ENCODE peak calls at places on chromosomes 2 and 18, in four cellular contexts. F, R, J and L are unnamed samples.

GRCh38 chr2:84991404-84992151 is 20.6 kb downstream of the KCMF1 start:
- DNase-seq in R (no peak), J (no peak), F (no peak), L (no peak)

GRCh38 chr2:181376999-181377398 is 80.2 kb upstream of the ITGA4 start:
- DNase-seq in F (no peak), R (no peak), J (no peak), L (no peak)

GRCh38 chr2:181421464-181421863 is 35.7 kb upstream of the ITGA4 start:
- DNase-seq in F (no peak), J (no peak), R (no peak), L (no peak)

GRCh38 chr2:6826081-6826913 is 39.4 kb downstream of the CMPK2 start:
- DNase-seq in R (peak), J (peak), F (peak), L (peak)

GRCh38 chr2:240638517-240639160 is 13.4 kb downstream of the GPR35 start:
- DNase-seq in J (no peak), F (no peak), R (no peak), L (no peak)

GRCh38 chr2:233072838-233073237 is 12.7 kb downstream of the INPP5D start:
- DNase-seq in J (no peak), F (no peak), R (no peak), L (no peak)

GRCh38 chr2:172998547-172998946 is 77.1 kb upstream of the MAP3K20 start:
- DNase-seq in J (no peak), R (no peak), F (no peak), L (no peak)

GRCh38 chr2:168717790-168718502 is 84.5 kb upstream of the NOSTRIN start:
- DNase-seq in F (no peak), R (no peak), J (no peak), L (no peak)

GRCh38 chr2:5975406-5975805 is 283.2 kb downstream of the SOX11 start:
- DNase-seq in J (no peak), R (no peak), F (no peak), L (no peak)

GRCh38 chr2:176527141-176527901 is 258.1 kb downstream of the MTX2 start:
- DNase-seq in R (no peak), J (no peak), F (no peak), L (no peak)

GRCh38 chr18:903703-904102 is 968 bp upstream of the ADCYAP1 start:
- DNase-seq in J (no peak), F (peak), R (no peak), L (peak)

GRCh38 chr2:178863130-178863855 is 56.1 kb upstream of the TTN start:
- DNase-seq in F (no peak), R (no peak), J (no peak), L (no peak)

GRCh38 chr2:178865537-178865936 is 58.3 kb upstream of the TTN start:
- DNase-seq in J (no peak), R (no peak), F (peak), L (no peak)

GRCh38 chr2:178863856-178864620 is 56.8 kb upstream of the TTN start:
- DNase-seq in R (no peak), J (no peak), F (no peak), L (no peak)

GRCh38 chr2:178865999-178866398 is 58.8 kb upstream of the TTN start:
- DNase-seq in F (no peak), J (no peak), R (no peak), L (no peak)

DNA sequence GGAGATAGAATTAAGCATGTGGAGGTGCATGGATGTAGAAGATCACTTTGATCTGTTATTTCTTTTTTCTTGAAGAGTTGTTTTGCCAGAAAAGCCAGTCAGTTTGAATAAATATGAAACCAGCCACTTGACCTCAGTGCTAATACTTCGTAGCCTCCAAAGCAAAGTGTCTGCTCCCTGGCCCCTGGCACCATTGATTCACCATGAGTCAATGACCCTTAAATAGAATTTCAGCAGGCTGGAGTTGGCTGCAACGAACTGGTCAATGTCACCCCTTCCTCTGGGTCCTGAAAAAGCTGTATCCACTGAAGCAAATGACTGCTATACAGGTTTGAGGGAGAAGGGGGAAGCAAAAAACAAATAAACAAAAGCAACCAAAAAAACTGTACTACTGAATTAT is 57.9 kb upstream of the TTN start:
- DNase-seq in J (no peak), F (no peak), R (no peak), L (no peak)
- H3K4me3 ChIP-seq in J (no peak), F (no peak), R (no peak), L (no peak)

DNA sequence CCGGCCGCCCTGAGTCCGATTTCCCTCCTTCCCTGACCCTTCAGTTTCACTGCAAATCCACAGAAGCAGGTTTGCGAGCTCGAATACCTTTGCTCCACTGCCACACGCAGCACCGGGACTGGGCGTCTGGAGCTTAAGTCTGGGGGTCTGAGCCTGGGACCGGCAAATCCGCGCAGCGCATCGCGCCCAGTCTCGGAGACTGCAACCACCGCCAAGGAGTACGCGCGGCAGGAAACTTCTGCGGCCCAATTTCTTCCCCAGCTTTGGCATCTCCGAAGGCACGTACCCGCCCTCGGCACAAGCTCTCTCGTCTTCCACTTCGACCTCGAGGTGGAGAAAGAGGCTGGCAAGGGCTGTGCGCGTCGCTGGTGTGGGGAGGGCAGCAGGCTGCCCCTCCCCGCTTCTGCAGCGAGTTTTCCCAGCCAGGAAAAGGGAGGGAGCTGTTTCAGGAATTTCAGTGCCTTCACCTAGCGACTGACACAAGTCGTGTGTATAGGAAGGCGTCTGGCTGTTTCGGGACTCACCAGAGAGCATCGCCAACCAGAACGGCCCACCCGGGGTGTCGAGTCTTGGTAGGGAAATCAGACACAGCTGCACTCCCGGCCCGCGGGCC is 4.6 kb downstream of the SIX2 start:
- DNase-seq in J (no peak), F (no peak), R (no peak), L (no peak)
- TF ChIP-seq MYC in J (no peak), F (no peak), R (no peak), L (no peak)

GRCh38 chr2:221573430-221574230 is 1.5 kb upstream of the EPHA4 start:
- DNase-seq in J (peak), R (peak), F (peak), L (peak)

GRCh38 chr2:221572821-221573429 is 821 bp upstream of the EPHA4 start:
- DNase-seq in F (no peak), R (no peak), J (peak), L (no peak)

GRCh38 chr2:221571391-221572179 is 519 bp downstream of the EPHA4 start:
- DNase-seq in R (no peak), J (peak), F (no peak), L (no peak)

GRCh38 chr2:221571108-221571390 is 1.1 kb downstream of the EPHA4 start:
- DNase-seq in J (no peak), R (no peak), F (no peak), L (no peak)

DNA sequence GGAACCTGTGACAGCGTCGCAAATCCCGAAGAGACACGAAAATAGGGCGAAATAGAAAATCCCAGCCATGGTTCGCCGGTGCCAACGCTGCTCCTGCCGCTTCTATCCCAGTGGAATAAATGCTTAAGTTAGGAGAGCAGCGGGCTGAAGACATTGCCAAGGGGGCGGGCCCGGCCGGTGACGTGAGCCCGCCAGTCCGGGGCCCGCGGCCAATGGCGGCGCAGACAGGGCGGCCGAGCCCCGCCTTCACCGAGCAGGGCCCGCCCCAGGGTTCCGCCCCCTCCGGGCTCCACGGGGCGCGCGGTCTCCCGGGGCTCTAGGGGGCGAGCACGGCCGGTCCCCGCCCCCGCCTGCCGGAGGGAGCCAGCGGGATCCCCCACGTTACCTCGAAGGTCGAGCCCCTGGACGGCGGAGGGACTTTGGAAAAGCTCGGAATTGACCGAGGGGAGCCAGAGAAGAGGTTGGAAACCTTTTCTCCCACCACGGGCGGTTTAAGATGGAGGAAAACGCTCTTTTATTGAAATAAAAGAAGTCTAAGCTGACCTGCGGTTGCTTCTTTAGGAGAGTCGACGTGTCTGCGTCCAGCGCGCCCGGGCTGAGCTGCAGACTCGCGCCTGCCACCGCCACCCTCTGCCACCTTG is at the start of gene EPHA4:
- DNase-seq in F (peak), J (peak), R (no peak), L (no peak)
- TF ChIP-seq CTCF in F (no peak), J (no peak), R (no peak), L (no peak)

GRCh38 chr2:217977840-217978535 is 24.8 kb downstream of the TNS1 start:
- DNase-seq in J (no peak), R (no peak), F (no peak), L (no peak)

GRCh38 chr2:217980036-217980435 is 22.8 kb downstream of the TNS1 start:
- DNase-seq in J (no peak), F (no peak), R (no peak), L (no peak)

GRCh38 chr2:217978536-217979150 is 24.2 kb downstream of the TNS1 start:
- DNase-seq in F (no peak), J (no peak), R (no peak), L (no peak)

GRCh38 chr2:217980591-217980990 is 22.2 kb downstream of the TNS1 start:
- DNase-seq in R (no peak), F (no peak), J (no peak), L (no peak)

GRCh38 chr2:217979151-217979811 is 23.5 kb downstream of the TNS1 start:
- DNase-seq in J (no peak), F (no peak), R (no peak), L (no peak)
- H3K4me3 ChIP-seq in J (no peak), F (no peak), R (peak), L (no peak)

GRCh38 chr2:239504643-239505235 is 103.9 kb upstream of the HDAC4 start:
- DNase-seq in F (no peak), R (no peak), J (no peak), L (no peak)

GRCh38 chr2:239506961-239507360 is 106.1 kb upstream of the HDAC4 start:
- DNase-seq in F (no peak), J (no peak), R (no peak), L (no peak)

GRCh38 chr2:239509388-239510143 is 108.7 kb upstream of the HDAC4 start:
- DNase-seq in F (no peak), R (no peak), J (no peak), L (no peak)

GRCh38 chr2:239506101-239506808 is 105.4 kb upstream of the HDAC4 start:
- DNase-seq in R (no peak), J (no peak), F (no peak), L (no peak)

DNA sequence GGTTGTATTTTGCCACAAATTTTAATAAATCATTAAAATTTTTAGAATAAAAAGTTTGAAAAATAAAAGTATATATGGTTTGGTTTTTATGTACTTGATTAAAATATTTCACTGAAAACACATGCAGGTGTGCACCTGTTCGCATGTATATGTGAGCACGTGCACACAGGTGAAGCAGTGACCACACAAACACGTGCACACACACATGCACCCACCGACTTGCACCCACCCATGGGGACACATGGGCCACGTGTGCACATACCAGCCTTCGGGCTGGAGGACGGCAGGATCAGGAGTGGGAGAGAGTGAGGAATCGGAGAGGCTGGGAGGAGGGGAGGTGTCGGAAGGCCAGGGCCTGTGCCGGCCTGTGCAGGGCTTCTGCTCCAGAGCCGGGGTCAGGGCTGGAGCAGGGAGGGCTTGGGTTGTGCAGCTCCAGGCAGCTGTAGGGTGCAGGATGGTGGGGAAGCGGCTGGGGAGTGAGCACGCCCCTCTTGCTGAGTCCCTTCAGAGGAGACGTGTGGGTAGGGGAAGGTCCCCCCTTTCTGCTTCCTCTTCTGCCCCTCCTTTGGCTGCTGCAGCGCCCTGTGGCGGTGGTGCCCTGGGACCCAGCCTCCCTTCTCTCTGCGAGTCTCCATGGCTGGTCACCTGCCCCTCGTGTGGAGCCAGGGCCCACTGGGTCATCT is 106.9 kb upstream of the HDAC4 start:
- DNase-seq in R (no peak), F (no peak), J (no peak), L (peak)
- TF ChIP-seq MYC in R (no peak), F (no peak), J (no peak), L (no peak)

GRCh38 chr2:221810216-221810615 is 238.1 kb upstream of the EPHA4 start:
- DNase-seq in J (no peak), R (no peak), F (no peak), L (no peak)
- TF ChIP-seq CTCF in J (no peak), R (no peak), F (no peak), L (no peak)

DNA sequence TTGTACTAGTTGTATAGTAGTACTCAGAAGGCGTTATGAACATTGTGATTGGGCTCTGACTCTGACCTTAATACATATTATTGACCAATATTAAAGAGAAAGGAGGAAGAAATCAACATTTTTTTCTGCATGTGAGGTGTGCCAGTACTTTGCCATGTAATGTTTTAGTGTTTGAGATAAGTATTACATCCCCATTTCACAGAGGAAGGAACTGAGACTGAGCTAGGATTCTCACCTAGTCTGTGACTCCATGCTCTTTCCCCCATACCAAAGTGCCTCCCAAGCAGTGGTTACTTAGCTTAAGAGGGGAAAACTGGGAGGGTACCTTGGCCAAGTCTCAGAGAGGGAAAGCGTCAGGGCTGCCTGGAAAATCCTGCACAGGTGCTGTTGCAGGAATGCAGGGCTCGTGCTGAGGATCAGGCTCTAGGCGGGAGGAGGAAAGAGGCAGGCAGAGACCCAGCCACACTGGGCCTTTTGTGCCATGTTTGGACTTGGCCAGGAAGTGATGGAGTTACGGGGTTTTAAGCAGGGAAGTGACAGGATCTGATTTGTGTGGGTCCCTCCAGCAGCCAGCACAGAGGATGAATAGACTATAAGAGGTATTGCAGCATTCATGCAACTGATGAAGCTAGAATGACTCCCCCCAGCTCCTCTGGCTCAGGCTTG is 1.7 kb downstream of the PNKD start:
- DNase-seq in F (no peak), R (no peak), J (no peak), L (no peak)
- H3K4me3 ChIP-seq in F (no peak), R (peak), J (no peak), L (peak)

GRCh38 chr2:231223001-231223375 is 24.6 kb downstream of the ARMC9 start:
- DNase-seq in J (no peak), F (no peak), R (no peak), L (no peak)

GRCh38 chr2:231228974-231229373 is 30.5 kb downstream of the ARMC9 start:
- DNase-seq in F (no peak), J (no peak), R (no peak), L (no peak)

GRCh38 chr2:231228223-231228622 is 29.8 kb downstream of the ARMC9 start:
- DNase-seq in J (no peak), R (no peak), F (no peak), L (peak)

GRCh38 chr2:231223458-231223970 is 25.1 kb downstream of the ARMC9 start:
- DNase-seq in J (no peak), R (no peak), F (no peak), L (no peak)

GRCh38 chr2:231227309-231228162 is 29.1 kb downstream of the ARMC9 start:
- DNase-seq in F (peak), J (peak), R (peak), L (peak)
- TF ChIP-seq MYC in F (no peak), J (no peak), R (no peak), L (peak)

GRCh38 chr2:86436328-86436727 is 4.8 kb upstream of the KDM3A start:
- DNase-seq in F (no peak), J (no peak), R (no peak), L (no peak)

GRCh38 chr2:86434290-86434689 is 6.9 kb upstream of the KDM3A start:
- DNase-seq in R (no peak), F (no peak), J (no peak), L (no peak)

GRCh38 chr2:86435531-86435930 is 5.6 kb upstream of the KDM3A start:
- DNase-seq in J (no peak), R (no peak), F (no peak), L (no peak)

GRCh38 chr2:86430368-86430767 is 10.8 kb upstream of the KDM3A start:
- DNase-seq in R (no peak), F (no peak), J (no peak), L (no peak)

GRCh38 chr2:86433137-86433536 is 8.0 kb upstream of the KDM3A start:
- DNase-seq in R (no peak), J (no peak), F (no peak), L (peak)
- TF ChIP-seq CTCF in R (no peak), J (no peak), F (no peak), L (no peak)

DNA sequence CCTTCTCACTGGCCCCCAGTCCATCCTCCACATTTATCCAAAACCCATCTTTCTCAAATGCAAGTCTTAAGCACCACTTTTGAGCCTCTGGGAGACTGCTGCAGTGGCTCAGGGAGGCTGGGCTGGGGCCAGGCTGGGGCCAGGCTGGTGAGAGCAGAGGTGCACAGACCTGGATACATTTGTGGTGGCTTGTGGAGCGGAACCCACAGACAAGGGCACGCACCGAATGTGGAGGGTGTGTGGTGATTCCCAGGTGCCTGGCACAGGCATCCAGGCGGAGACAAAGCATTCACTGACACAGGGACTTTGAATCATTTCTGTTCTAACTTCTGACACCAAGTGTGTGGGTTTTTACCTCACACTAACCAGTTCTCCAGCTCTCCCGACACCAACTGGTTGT is 42.2 kb upstream of the MGAT4A start:
- DNase-seq in J (no peak), R (no peak), F (no peak), L (no peak)
- H3K4me3 ChIP-seq in J (no peak), R (no peak), F (no peak), L (no peak)